ENCODE peak calls at places on chromosomes 3 and 15, in four cellular contexts. One of them, this sample, is unnamed.

GRCh38 chr3:56322862-56323261 is 145.4 kb downstream of the ERC2 start:
- DNase-seq in GM12878: no peak
- DNase-seq in AG09309: no peak
- DNase-seq in IMR-90: no peak
- DNase-seq in this sample: no peak

GRCh38 chr3:141261472-141262171 is 30.0 kb downstream of the PXYLP1 start:
- DNase-seq in GM12878: no peak
- DNase-seq in AG09309: no peak
- DNase-seq in IMR-90: no peak
- DNase-seq in this sample: no peak

GRCh38 chr15:35393403-35393802 is 152.6 kb downstream of the DPH6 start:
- DNase-seq in GM12878: no peak
- DNase-seq in AG09309: no peak
- DNase-seq in IMR-90: no peak
- DNase-seq in this sample: no peak

GRCh38 chr3:134854285-134854684 is 59.2 kb downstream of the EPHB1 start:
- DNase-seq in GM12878: no peak
- DNase-seq in AG09309: no peak
- DNase-seq in IMR-90: no peak
- DNase-seq in this sample: no peak

GRCh38 chr3:46660543-46661523 is 32.6 kb downstream of the ALS2CL start:
- DNase-seq in GM12878: no peak
- DNase-seq in AG09309: no peak
- DNase-seq in IMR-90: no peak
- DNase-seq in this sample: no peak

GRCh38 chr3:66200147-66200546 is 20.7 kb upstream of the SLC25A26 start:
- DNase-seq in GM12878: no peak
- DNase-seq in AG09309: no peak
- DNase-seq in IMR-90: no peak
- DNase-seq in this sample: no peak

GRCh38 chr3:157785071-157785826 is 282.0 kb upstream of the VEPH1 start:
- DNase-seq in GM12878: no peak
- DNase-seq in AG09309: peak
- DNase-seq in IMR-90: peak
- DNase-seq in this sample: peak

GRCh38 chr3:14508966-14509795 is 31.0 kb downstream of the GRIP2 start:
- DNase-seq in GM12878: no peak
- DNase-seq in AG09309: no peak
- DNase-seq in IMR-90: peak
- DNase-seq in this sample: peak

DNA sequence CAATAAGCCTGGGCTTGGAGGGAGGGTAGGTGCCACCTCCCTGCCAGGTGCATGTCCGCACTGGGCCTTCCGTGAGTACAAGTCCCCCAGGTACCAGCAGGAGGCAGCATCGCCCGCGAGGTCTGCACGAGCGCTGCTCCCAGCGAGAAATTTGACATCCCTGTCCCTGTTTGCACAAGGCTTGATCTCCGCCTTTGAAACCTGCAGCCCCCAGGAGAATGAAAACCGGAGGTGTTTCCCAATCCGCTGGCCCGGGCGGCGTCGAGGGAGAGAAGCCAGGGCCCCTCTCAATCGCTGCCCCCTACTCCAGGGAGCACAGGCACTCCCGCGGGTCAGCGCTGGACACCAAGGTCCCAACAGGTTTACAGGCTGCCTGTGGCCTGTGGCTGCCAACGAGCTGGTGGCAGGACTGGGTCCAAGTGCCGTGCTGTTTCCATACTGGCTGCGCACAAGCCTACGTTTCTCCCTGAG is 961 bp downstream of the HAPLN3 start:
- DNase-seq in GM12878: no peak
- DNase-seq in AG09309: no peak
- DNase-seq in IMR-90: no peak
- DNase-seq in this sample: peak
- TF ChIP-seq CTCF in GM12878: peak
- TF ChIP-seq CTCF in AG09309: peak
- TF ChIP-seq CTCF in IMR-90: peak
- TF ChIP-seq CTCF in this sample: peak

DNA sequence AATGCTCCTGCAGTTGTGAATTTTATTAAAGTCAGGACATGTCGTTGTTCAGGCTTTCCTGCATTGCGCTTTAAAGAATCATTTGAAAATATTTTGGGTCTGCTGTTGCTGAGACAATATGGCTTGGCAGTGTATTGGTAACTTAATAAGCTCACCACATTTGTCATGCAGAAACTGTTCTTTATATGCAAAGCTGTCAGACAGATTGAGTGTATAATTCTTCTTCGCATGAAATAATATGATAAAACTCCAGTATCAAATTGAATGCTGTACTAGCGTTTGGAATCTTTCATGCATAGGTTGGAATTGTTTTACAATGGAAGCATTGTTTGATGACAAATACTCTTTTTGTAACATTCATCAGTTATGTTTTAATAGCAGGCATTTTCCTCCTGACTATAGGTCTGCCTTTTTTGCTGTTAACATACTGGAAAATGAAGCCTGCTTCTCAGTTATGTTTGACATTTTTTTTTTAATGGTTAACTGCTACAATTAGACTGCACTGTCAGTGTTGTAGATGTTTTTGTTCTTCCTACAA is 53.9 kb downstream of the RBMS3 start:
- DNase-seq in GM12878: no peak
- DNase-seq in AG09309: no peak
- DNase-seq in IMR-90: no peak
- DNase-seq in this sample: no peak
- H3K4me3 ChIP-seq in GM12878: no peak
- H3K4me3 ChIP-seq in AG09309: no peak
- H3K4me3 ChIP-seq in IMR-90: no peak
- H3K4me3 ChIP-seq in this sample: peak

GRCh38 chr3:165256554-165256953 is 60.4 kb upstream of the SLITRK3 start:
- DNase-seq in GM12878: no peak
- DNase-seq in AG09309: no peak
- DNase-seq in IMR-90: no peak
- DNase-seq in this sample: no peak
- TF ChIP-seq CTCF in GM12878: no peak
- TF ChIP-seq CTCF in AG09309: no peak
- TF ChIP-seq CTCF in IMR-90: no peak
- TF ChIP-seq CTCF in this sample: no peak

GRCh38 chr3:13008114-13008995 is 64.9 kb downstream of the IQSEC1 start:
- DNase-seq in GM12878: no peak
- DNase-seq in AG09309: no peak
- DNase-seq in IMR-90: no peak
- DNase-seq in this sample: no peak
- H3K4me3 ChIP-seq in GM12878: peak
- H3K4me3 ChIP-seq in AG09309: no peak
- H3K4me3 ChIP-seq in IMR-90: no peak
- H3K4me3 ChIP-seq in this sample: no peak

GRCh38 chr15:68674975-68675374 is 96.2 kb downstream of the CORO2B start:
- DNase-seq in GM12878: peak
- DNase-seq in AG09309: no peak
- DNase-seq in IMR-90: peak
- DNase-seq in this sample: peak

GRCh38 chr15:68668926-68669600 is 90.3 kb downstream of the CORO2B start:
- DNase-seq in GM12878: no peak
- DNase-seq in AG09309: no peak
- DNase-seq in IMR-90: no peak
- DNase-seq in this sample: no peak

GRCh38 chr15:68672251-68672650 is 93.5 kb downstream of the CORO2B start:
- DNase-seq in GM12878: no peak
- DNase-seq in AG09309: no peak
- DNase-seq in IMR-90: no peak
- DNase-seq in this sample: no peak

GRCh38 chr15:68676011-68676605 is 97.3 kb downstream of the CORO2B start:
- DNase-seq in GM12878: no peak
- DNase-seq in AG09309: no peak
- DNase-seq in IMR-90: no peak
- DNase-seq in this sample: no peak

GRCh38 chr15:68672781-68673205 is 94.0 kb downstream of the CORO2B start:
- DNase-seq in GM12878: no peak
- DNase-seq in AG09309: no peak
- DNase-seq in IMR-90: peak
- DNase-seq in this sample: peak
- TF ChIP-seq CTCF in GM12878: no peak
- TF ChIP-seq CTCF in AG09309: peak
- TF ChIP-seq CTCF in IMR-90: peak
- TF ChIP-seq CTCF in this sample: peak

GRCh38 chr15:77542491-77543001 is 90.2 kb downstream of the LINGO1 start:
- DNase-seq in GM12878: no peak
- DNase-seq in AG09309: no peak
- DNase-seq in IMR-90: peak
- DNase-seq in this sample: peak

GRCh38 chr15:77544162-77544561 is 88.5 kb downstream of the LINGO1 start:
- DNase-seq in GM12878: no peak
- DNase-seq in AG09309: no peak
- DNase-seq in IMR-90: no peak
- DNase-seq in this sample: no peak

GRCh38 chr15:77545058-77545457 is 87.7 kb downstream of the LINGO1 start:
- DNase-seq in GM12878: no peak
- DNase-seq in AG09309: no peak
- DNase-seq in IMR-90: no peak
- DNase-seq in this sample: no peak

GRCh38 chr15:77541421-77542181 is 91.1 kb downstream of the LINGO1 start:
- DNase-seq in GM12878: no peak
- DNase-seq in AG09309: no peak
- DNase-seq in IMR-90: peak
- DNase-seq in this sample: no peak

GRCh38 chr15:77543159-77543882 is 89.4 kb downstream of the LINGO1 start:
- DNase-seq in GM12878: peak
- DNase-seq in AG09309: peak
- DNase-seq in IMR-90: peak
- DNase-seq in this sample: peak
- H3K4me3 ChIP-seq in GM12878: peak
- H3K4me3 ChIP-seq in AG09309: peak
- H3K4me3 ChIP-seq in IMR-90: peak
- H3K4me3 ChIP-seq in this sample: peak

GRCh38 chr15:73936181-73936580 is 9.9 kb downstream of the LOXL1 start:
- DNase-seq in GM12878: no peak
- DNase-seq in AG09309: no peak
- DNase-seq in IMR-90: peak
- DNase-seq in this sample: peak
- TF ChIP-seq CTCF in GM12878: no peak
- TF ChIP-seq CTCF in AG09309: no peak
- TF ChIP-seq CTCF in IMR-90: peak
- TF ChIP-seq CTCF in this sample: peak

DNA sequence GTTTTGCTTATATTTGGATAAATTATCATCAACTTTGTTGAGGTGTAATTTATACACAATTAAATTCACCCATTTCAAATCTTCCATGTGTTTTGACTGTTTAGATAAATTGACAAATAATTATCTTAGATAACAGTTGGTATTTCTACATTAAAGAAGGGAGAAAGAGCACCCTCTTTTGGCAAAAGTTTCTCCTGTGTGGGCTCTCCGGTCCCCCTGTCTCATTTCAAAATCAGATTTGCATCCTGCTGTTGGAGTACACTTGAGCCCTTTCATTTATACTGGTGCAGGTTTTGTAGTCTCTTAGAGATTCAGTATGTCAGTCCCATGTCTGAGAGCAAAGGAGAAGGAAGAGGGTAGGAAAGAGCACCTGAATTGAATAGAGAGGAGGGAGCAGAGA is 49.4 kb downstream of the NKIRAS1 start:
- DNase-seq in GM12878: no peak
- DNase-seq in AG09309: no peak
- DNase-seq in IMR-90: no peak
- DNase-seq in this sample: no peak
- H3K4me3 ChIP-seq in GM12878: no peak
- H3K4me3 ChIP-seq in AG09309: no peak
- H3K4me3 ChIP-seq in IMR-90: no peak
- H3K4me3 ChIP-seq in this sample: no peak

GRCh38 chr15:45179221-45179985 is 8.4 kb downstream of the SHF start:
- DNase-seq in GM12878: no peak
- DNase-seq in AG09309: no peak
- DNase-seq in IMR-90: no peak
- DNase-seq in this sample: no peak
- TF ChIP-seq CTCF in GM12878: peak
- TF ChIP-seq CTCF in AG09309: peak
- TF ChIP-seq CTCF in IMR-90: peak
- TF ChIP-seq CTCF in this sample: peak